ENCODE peak calls at places on chromosomes 5 and 9, in five cellular contexts. H is T-helper 1 cell; D is H4; N is activated naive CD4-positive, alpha-beta T cell treated with anti-CD3 and anti-CD28 coated beads for 36 hours; I is kidney tubule cell. E is an unnamed sample.

GRCh38 chr9:133948138-133948537 is 44.0 kb downstream of the VAV2 start:
- DNase-seq in N (no peak), D (no peak), I (no peak), H (no peak), E (no peak)

GRCh38 chr5:90408571-90409317 is 812 bp downstream of the CETN3 start:
- DNase-seq in I (peak; percentile 20), D (no peak), H (no peak), N (no peak), E (no peak)

GRCh38 chr9:106755727-106756126 is 107.2 kb upstream of the ZNF462 start:
- DNase-seq in D (no peak), I (peak; percentile 41), H (no peak), N (no peak), E (no peak)

GRCh38 chr9:71675129-71675856 is 93.0 kb downstream of the CEMIP2 start:
- DNase-seq in N (no peak), H (no peak), D (no peak), I (no peak), E (no peak)

GRCh38 chr9:91714020-91714721 is 235.9 kb downstream of the ROR2 start:
- DNase-seq in H (no peak), I (peak; percentile 36), D (peak; percentile 54), N (peak; percentile 13), E (no peak)

GRCh38 chr9:114733814-114734213 is 51.8 kb upstream of the TEX48 start:
- DNase-seq in H (no peak), I (peak; percentile 54), D (peak; percentile 69), N (no peak), E (no peak)

GRCh38 chr5:35518104-35518503 is 99.6 kb upstream of the SPEF2 start:
- DNase-seq in N (no peak), H (no peak), D (no peak), I (no peak), E (no peak)

GRCh38 chr9:77020438-77021264 is 1.2 kb downstream of the FOXB2 start:
- DNase-seq in H (no peak), D (no peak), N (no peak), I (no peak), E (no peak)

GRCh38 chr9:127390563-127390962 is 6.4 kb upstream of the SLC2A8 start:
- DNase-seq in D (no peak), I (peak; percentile 32), H (no peak), N (peak; percentile 36), E (no peak)

GRCh38 chr5:125200842-125201373 is 454.5 kb upstream of the ZNF608 start:
- DNase-seq in D (no peak), H (no peak), I (no peak), N (no peak), E (no peak)

GRCh38 chr9:134192311-134192950 is 28.1 kb upstream of the RNU6ATAC start:
- DNase-seq in H (no peak), I (no peak), D (no peak), N (no peak), E (no peak)

GRCh38 chr9:119224431-119224830 is 144.8 kb downstream of the BRINP1 start:
- DNase-seq in N (no peak), H (no peak), D (no peak), I (no peak), E (no peak)

GRCh38 chr9:114507726-114508125 is 2.5 kb upstream of the WHRN start:
- DNase-seq in N (peak; percentile 27), H (no peak), I (peak; percentile 59), D (peak; percentile 18), E (peak; percentile 27)

GRCh38 chr5:55232194-55232984 is 1.0 kb downstream of the CCNO start:
- DNase-seq in N (no peak), I (peak; percentile 73), H (no peak), D (no peak), E (peak; percentile 67)

GRCh38 chr5:155046591-155046990 is 33.0 kb downstream of the KIF4B start:
- DNase-seq in H (no peak), N (no peak), I (no peak), D (no peak), E (no peak)

GRCh38 chr5:151107738-151108520 is 27.1 kb upstream of the TNIP1 start:
- DNase-seq in I (peak; percentile 45), D (no peak), H (no peak), N (no peak), E (no peak)

GRCh38 chr5:131997727-131998117 is 13.7 kb downstream of the ACSL6 start:
- DNase-seq in N (no peak), I (no peak), D (no peak), H (no peak), E (no peak)

GRCh38 chr9:99013550-99013949 is 69.8 kb downstream of the COL15A1 start:
- DNase-seq in I (no peak), D (no peak), H (no peak), N (peak; percentile 65), E (no peak)

GRCh38 chr9:14320272-14321245 is 6.6 kb upstream of the NFIB start:
- DNase-seq in D (peak; percentile 91), I (peak; percentile 63), H (no peak), N (no peak), E (no peak)

GRCh38 chr9:6759114-6759977 is 1.6 kb downstream of the KDM4C start:
- DNase-seq in N (peak; percentile 30), I (peak; percentile 87), D (peak; percentile 62), H (peak; percentile 20), E (no peak)

GRCh38 chr9:136231478-136232297 is 13.9 kb downstream of the QSOX2 start:
- DNase-seq in I (no peak), D (no peak), H (no peak), N (peak; percentile 67), E (peak; percentile 86)

GRCh38 chr9:12702160-12702758 is 9.1 kb downstream of the TYRP1 start:
- DNase-seq in D (peak; percentile 35), H (no peak), N (no peak), I (peak; percentile 64), E (peak; percentile 27)

GRCh38 chr5:123454236-123454911 is 31.2 kb upstream of the CEP120 start:
- DNase-seq in H (no peak), N (no peak), D (peak; percentile 43), I (no peak), E (peak; percentile 21)

GRCh38 chr9:134390537-134390936 is 64.3 kb downstream of the RXRA start:
- DNase-seq in N (peak; percentile 97), D (no peak), I (no peak), H (peak; percentile 58), E (no peak)

GRCh38 chr9:72527801-72528195 is 6.4 kb downstream of the TMC1 start:
- DNase-seq in D (peak; percentile 54), H (no peak), N (no peak), I (no peak), E (no peak)

GRCh38 chr5:170782438-170782837 is 1.1 kb upstream of the GABRP start:
- DNase-seq in N (no peak), D (no peak), I (peak; percentile 67), H (no peak), E (no peak)

GRCh38 chr9:110546411-110546871 is 33.1 kb downstream of the SVEP1 start:
- DNase-seq in N (no peak), I (peak; percentile 70), D (no peak), H (no peak), E (no peak)

GRCh38 chr5:18465833-18466681 is 831.8 kb downstream of the TAF11L14 start:
- DNase-seq in N (peak; percentile 61), I (peak; percentile 32), D (peak; percentile 81), H (no peak), E (peak; percentile 91)

GRCh38 chr5:124581866-124582650 is 164.4 kb downstream of the ZNF608 start:
- DNase-seq in N (no peak), I (no peak), H (no peak), D (no peak), E (no peak)

GRCh38 chr9:123530244-123530643 is 174.2 kb downstream of the CRB2 start:
- DNase-seq in H (no peak), D (no peak), I (no peak), N (no peak), E (no peak)

GRCh38 chr5:39624890-39625289 is 200.1 kb upstream of the DAB2 start:
- DNase-seq in D (no peak), H (no peak), I (no peak), N (no peak), E (no peak)

GRCh38 chr5:113215401-113216060 is 219.3 kb downstream of the TSSK1B start:
- DNase-seq in N (no peak), I (peak; percentile 53), D (no peak), H (no peak), E (peak; percentile 90)

GRCh38 chr9:129610193-129610472 is 10.8 kb downstream of the C9orf50 start:
- DNase-seq in N (no peak), H (no peak), I (no peak), D (no peak), E (no peak)

GRCh38 chr9:1044643-1045042 is 5.5 kb upstream of the DMRT2 start:
- DNase-seq in I (no peak), N (no peak), D (no peak), H (no peak), E (no peak)

GRCh38 chr9:1839984-1840383 is 175.2 kb upstream of the SMARCA2 start:
- DNase-seq in H (no peak), D (no peak), N (no peak), I (no peak), E (no peak)

E was measured in WERI-Rb-1.